ENCODE peak calls at places on chromosomes 11 and 22, in eight cellular contexts. R, I, Z, U, Q, D, N and S are unnamed samples. For H3K27me3 and H3K4me1, the result is how much of the 10 kb centered on the place peaks cover.

GRCh38 chr22:23127055-23127756 is 14.6 kb downstream of the RSPH14 start:
- DNase-seq in U (no peak), I (no peak), N (no peak), Z (no peak), R (no peak), D (no peak), Q (no peak), S (no peak)

GRCh38 chr11:77121096-77121640 is 6.9 kb upstream of the MYO7A start:
- DNase-seq in N (no peak), Q (no peak), D (no peak), R (no peak), Z (no peak), I (no peak), U (no peak), S (no peak)

GRCh38 chr22:17847360-17848078 is 73.2 kb upstream of the BID start:
- DNase-seq in D (no peak), I (no peak), Q (peak), U (no peak), Z (no peak), N (no peak), R (no peak), S (no peak)

GRCh38 chr11:134207538-134208239 is 16.1 kb downstream of the NCAPD3 start:
- DNase-seq in I (peak), D (no peak), R (no peak), Q (peak), U (no peak), N (no peak), Z (peak), S (no peak)

GRCh38 chr11:44868455-44869421 is 81.9 kb downstream of the TP53I11 start:
- DNase-seq in R (no peak), I (no peak), Z (no peak), U (no peak), D (no peak), Q (no peak), N (no peak), S (no peak)

GRCh38 chr11:76184551-76184993 is 21.7 kb downstream of the WNT11 start:
- DNase-seq in N (no peak), Z (no peak), Q (no peak), I (peak), D (peak), R (no peak), U (no peak), S (no peak)

GRCh38 chr11:65916391-65916790 is 2.5 kb downstream of the C11orf68 start:
- DNase-seq in I (no peak), R (no peak), D (no peak), Z (no peak), U (no peak), Q (no peak), N (no peak), S (no peak)

GRCh38 chr11:75982309-75982708 is 167.3 kb downstream of the UVRAG start:
- DNase-seq in Z (no peak), N (no peak), D (no peak), U (no peak), R (no peak), Q (no peak), I (no peak), S (no peak)

GRCh38 chr11:79021601-79022000 is 419.2 kb downstream of the TENM4 start:
- DNase-seq in U (no peak), R (no peak), N (no peak), D (peak), Z (no peak), Q (no peak), I (no peak), S (no peak)

GRCh38 chr22:20949698-20950183 is 17.3 kb upstream of the AIFM3 start:
- DNase-seq in D (no peak), N (no peak), Z (no peak), Q (no peak), R (no peak), U (no peak), I (no peak), S (no peak)

GRCh38 chr11:95415837-95416288 is 184.9 kb upstream of the SESN3 start:
- DNase-seq in D (no peak), U (no peak), R (no peak), Z (no peak), N (no peak), Q (no peak), I (peak), S (no peak)

GRCh38 chr11:125341676-125342075 is 154.4 kb downstream of the FEZ1 start:
- DNase-seq in Q (no peak), Z (peak), N (no peak), U (no peak), R (no peak), I (no peak), D (no peak), S (no peak)

GRCh38 chr11:57638005-57638760 is 11.5 kb downstream of the YPEL4 start:
- DNase-seq in D (peak), I (peak), Z (peak), Q (peak), R (no peak), N (peak), U (peak), S (peak)

GRCh38 chr11:2534131-2534956 is 89.5 kb downstream of the KCNQ1 start:
- DNase-seq in U (no peak), I (peak), R (no peak), Q (peak), D (no peak), Z (no peak), N (peak), S (no peak)

GRCh38 chr11:2536440-2536989 is 91.7 kb downstream of the KCNQ1 start:
- DNase-seq in R (no peak), Q (peak), Z (no peak), N (no peak), D (no peak), I (no peak), U (no peak), S (no peak)

GRCh38 chr11:2534957-2535672 is 90.3 kb downstream of the KCNQ1 start:
- DNase-seq in D (no peak), Z (peak), R (no peak), N (no peak), Q (peak), U (no peak), I (no peak), S (no peak)

GRCh38 chr11:2537010-2537695 is 92.3 kb downstream of the KCNQ1 start:
- DNase-seq in N (no peak), Q (peak), I (no peak), Z (peak), U (no peak), R (no peak), D (no peak), S (no peak)

DNA sequence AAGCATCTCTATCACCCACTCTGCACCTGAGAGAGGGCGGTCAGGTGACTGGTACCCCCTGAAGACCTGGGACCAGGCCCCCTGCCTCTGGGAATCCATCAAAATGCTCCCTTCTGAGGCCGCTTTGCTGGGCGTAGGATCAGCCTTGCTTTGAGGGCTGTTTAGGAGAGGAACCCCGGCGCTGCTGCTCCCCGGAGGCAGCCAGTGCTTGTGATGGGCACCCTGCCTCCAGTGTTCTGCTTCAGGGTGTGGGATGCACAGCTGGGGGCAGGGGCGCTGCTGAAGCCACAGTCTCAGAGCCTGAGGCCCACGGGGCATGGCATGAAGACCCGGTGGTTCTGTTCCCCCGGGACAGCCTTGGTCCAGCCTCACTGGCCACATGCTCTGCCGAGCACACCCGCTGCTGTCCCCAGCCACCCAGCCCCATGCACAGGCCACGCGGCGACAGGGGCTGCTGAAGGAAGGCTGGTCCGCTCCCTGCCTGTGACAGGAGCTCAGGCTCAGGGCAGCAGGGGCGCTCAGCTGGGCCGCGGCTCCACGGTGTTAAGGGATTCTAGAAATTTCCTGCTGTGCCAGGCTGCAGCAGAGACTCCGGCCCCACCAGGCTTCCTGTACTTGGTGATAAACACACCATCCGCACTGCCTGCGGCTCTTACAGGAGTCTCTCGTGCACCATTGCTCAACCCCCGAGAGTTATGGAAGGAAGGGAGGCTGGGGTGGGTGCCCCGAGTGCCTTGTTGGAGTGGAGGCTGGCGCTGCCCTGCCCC is 91.0 kb downstream of the KCNQ1 start:
- DNase-seq in Q (peak), I (no peak), Z (peak), D (no peak), R (no peak), N (no peak), U (no peak), S (no peak)
- H3K27me3 ChIP-seq in Q (under half), I (under half), Z (under half), D (under half), R (under half), N (under half), U (under half), S (under half)

DNA sequence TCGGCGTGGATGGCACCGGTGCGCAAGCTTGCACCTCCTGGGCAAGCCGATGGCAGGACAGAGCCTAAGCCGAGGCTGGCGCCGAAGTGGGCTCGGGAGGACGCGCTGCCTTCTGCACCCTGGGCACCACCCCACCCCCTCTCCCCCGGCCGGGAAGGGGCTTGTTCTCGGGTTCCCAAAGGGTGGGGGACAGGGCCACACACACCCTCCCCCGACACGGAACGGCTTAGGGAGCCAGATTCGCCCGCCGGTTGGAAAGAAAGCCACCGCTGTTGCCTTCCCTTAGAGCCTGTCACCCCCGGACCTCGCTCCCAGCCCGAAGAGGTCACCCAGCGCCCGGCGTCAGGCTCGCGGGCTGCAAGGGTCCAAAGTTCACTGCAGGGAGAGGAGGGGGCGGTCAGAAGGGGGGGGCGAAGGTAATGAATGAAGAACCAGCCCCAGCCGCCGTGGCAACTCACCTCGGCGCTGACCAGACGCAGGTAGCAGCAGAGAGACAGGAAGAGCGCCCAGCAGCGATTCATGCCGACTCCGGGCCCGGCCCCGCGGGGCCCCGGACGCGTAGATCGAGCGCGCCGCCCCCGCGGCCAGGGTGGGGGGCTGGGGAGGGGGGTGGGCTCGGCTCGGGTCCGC is 1.2 kb downstream of the PDGFB start:
- DNase-seq in Q (no peak), D (no peak), U (no peak), Z (no peak), I (peak), R (no peak), N (peak), S (peak)
- H3K4me1 ChIP-seq in Q (under half), D (under half), U (under half), Z (half or more), I (under half), R (under half), N (under half), S (under half)

GRCh38 chr11:22337571-22338464 is at the start of gene SLC17A6:
- DNase-seq in N (peak), R (no peak), D (peak), Z (no peak), I (peak), U (no peak), Q (no peak), S (no peak)
- H3K27me3 ChIP-seq in N (under half), R (under half), D (under half), Z (half or more), I (half or more), U (under half), Q (half or more), S (under half)

GRCh38 chr11:123545726-123546125 is 108.7 kb downstream of the SCN3B start:
- DNase-seq in R (no peak), I (no peak), D (no peak), Z (no peak), N (no peak), U (no peak), Q (peak), S (no peak)

GRCh38 chr11:123544631-123545375 is 109.6 kb downstream of the SCN3B start:
- DNase-seq in Z (no peak), D (no peak), U (no peak), Q (peak), N (no peak), I (no peak), R (no peak), S (no peak)

GRCh38 chr11:123548774-123549173 is 105.7 kb downstream of the SCN3B start:
- DNase-seq in I (no peak), Z (no peak), Q (no peak), N (no peak), R (no peak), U (no peak), D (no peak), S (no peak)

GRCh38 chr11:123547180-123547579 is 107.2 kb downstream of the SCN3B start:
- DNase-seq in Q (no peak), Z (no peak), N (no peak), U (no peak), I (no peak), D (no peak), R (peak), S (no peak)

GRCh38 chr11:123546515-123546914 is 107.9 kb downstream of the SCN3B start:
- DNase-seq in Z (no peak), Q (no peak), I (no peak), U (no peak), D (peak), R (no peak), N (no peak), S (no peak)
- H3K4me1 ChIP-seq in Z (under half), Q (under half), I (under half), U (under half), D (under half), R (under half), N (under half), S (under half)